ENCODE peak calls at places on chromosomes 12 and 14, in four cellular contexts. One of them, this sample, is unnamed. For H3K4me1, the result is how much of the 10 kb centered on the place peaks cover.

GRCh38 chr12:47717443-47718193 is 7.7 kb downstream of the ENDOU start:
- DNase-seq in stomach: peak
- DNase-seq in GM12878: no peak
- DNase-seq in cardiac muscle cell: peak
- DNase-seq in this sample: peak

GRCh38 chr12:74889563-74890236 is 319.9 kb downstream of the KCNC2 start:
- DNase-seq in GM12878: no peak
- DNase-seq in cardiac muscle cell: peak
- DNase-seq in stomach: no peak
- DNase-seq in this sample: no peak

GRCh38 chr14:83568141-83568540 is 1961.8 kb upstream of the FLRT2 start:
- DNase-seq in GM12878: no peak
- DNase-seq in stomach: no peak
- DNase-seq in cardiac muscle cell: no peak
- DNase-seq in this sample: no peak

GRCh38 chr12:67070307-67070600 is 198.9 kb upstream of the CAND1 start:
- DNase-seq in GM12878: no peak
- DNase-seq in stomach: no peak
- DNase-seq in cardiac muscle cell: no peak
- DNase-seq in this sample: no peak

GRCh38 chr12:58513866-58514265 is 406.4 kb downstream of the LRIG3 start:
- DNase-seq in stomach: no peak
- DNase-seq in cardiac muscle cell: peak
- DNase-seq in GM12878: no peak
- DNase-seq in this sample: no peak

GRCh38 chr12:69553626-69554248 is 31.5 kb upstream of the CCT2 start:
- DNase-seq in GM12878: no peak
- DNase-seq in cardiac muscle cell: peak
- DNase-seq in stomach: no peak
- DNase-seq in this sample: peak

GRCh38 chr12:66190519-66191406 is 1.7 kb downstream of the IRAK3 start:
- DNase-seq in GM12878: no peak
- DNase-seq in stomach: no peak
- DNase-seq in cardiac muscle cell: peak
- DNase-seq in this sample: no peak

GRCh38 chr12:92408072-92408900 is 262.6 kb upstream of the BTG1 start:
- DNase-seq in stomach: peak
- DNase-seq in GM12878: no peak
- DNase-seq in cardiac muscle cell: peak
- DNase-seq in this sample: peak

GRCh38 chr12:77232045-77232444 is 166.7 kb upstream of the E2F7 start:
- DNase-seq in stomach: no peak
- DNase-seq in GM12878: no peak
- DNase-seq in cardiac muscle cell: peak
- DNase-seq in this sample: no peak

GRCh38 chr14:99183311-99183710 is 88.7 kb downstream of the BCL11B start:
- DNase-seq in stomach: no peak
- DNase-seq in cardiac muscle cell: no peak
- DNase-seq in GM12878: no peak
- DNase-seq in this sample: no peak

GRCh38 chr12:67623259-67623658 is 25.3 kb upstream of the DYRK2 start:
- DNase-seq in GM12878: no peak
- DNase-seq in cardiac muscle cell: no peak
- DNase-seq in stomach: no peak
- DNase-seq in this sample: no peak

GRCh38 chr12:546920-547845 is 87.4 kb downstream of the B4GALNT3 start:
- DNase-seq in cardiac muscle cell: peak
- DNase-seq in stomach: peak
- DNase-seq in GM12878: no peak
- DNase-seq in this sample: peak

GRCh38 chr14:100653409-100653808 is 66.2 kb upstream of the BEGAIN start:
- DNase-seq in cardiac muscle cell: no peak
- DNase-seq in GM12878: no peak
- DNase-seq in stomach: no peak
- DNase-seq in this sample: no peak

GRCh38 chr12:6951551-6952120 is 480 bp downstream of the PTPN6 start:
- DNase-seq in cardiac muscle cell: no peak
- DNase-seq in stomach: no peak
- DNase-seq in GM12878: no peak
- DNase-seq in this sample: no peak

GRCh38 chr12:127620956-127621355 is 646.0 kb upstream of the TMEM132C start:
- DNase-seq in GM12878: no peak
- DNase-seq in stomach: no peak
- DNase-seq in cardiac muscle cell: no peak
- DNase-seq in this sample: no peak

GRCh38 chr14:69259531-69260245 is at the start of gene GALNT16:
- DNase-seq in GM12878: no peak
- DNase-seq in cardiac muscle cell: peak
- DNase-seq in stomach: peak
- DNase-seq in this sample: no peak

GRCh38 chr12:116539361-116539771 is 19.8 kb upstream of the MAP1LC3B2 start:
- DNase-seq in cardiac muscle cell: no peak
- DNase-seq in stomach: no peak
- DNase-seq in GM12878: no peak
- DNase-seq in this sample: no peak

GRCh38 chr12:114209852-114210251 is 196.1 kb downstream of the TBX5 start:
- DNase-seq in stomach: no peak
- DNase-seq in cardiac muscle cell: no peak
- DNase-seq in GM12878: no peak
- DNase-seq in this sample: no peak

GRCh38 chr12:5562581-5562980 is 130.7 kb downstream of the NTF3 start:
- DNase-seq in cardiac muscle cell: no peak
- DNase-seq in GM12878: no peak
- DNase-seq in stomach: no peak
- DNase-seq in this sample: no peak

GRCh38 chr12:132049876-132050275 is 94.2 kb downstream of the DDX51 start:
- DNase-seq in GM12878: no peak
- DNase-seq in cardiac muscle cell: no peak
- DNase-seq in stomach: no peak
- DNase-seq in this sample: no peak

DNA sequence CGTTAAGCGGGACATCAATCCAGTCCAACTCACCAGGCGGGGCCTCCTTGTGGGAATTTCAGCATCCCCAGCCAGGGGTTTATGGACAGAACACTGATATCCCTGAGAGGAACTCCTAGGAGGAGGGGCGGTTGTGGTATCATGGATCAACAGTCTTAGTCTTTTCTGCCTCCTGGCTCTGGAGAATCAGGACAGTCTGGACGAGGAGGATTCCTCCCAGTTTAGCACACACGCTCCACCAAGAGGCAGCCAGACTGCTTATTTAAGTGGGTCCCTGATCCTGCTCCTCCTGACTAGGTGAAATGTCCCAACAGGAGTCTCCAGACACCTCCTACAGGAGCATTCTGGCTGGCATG is 10.4 kb upstream of the ZNF705A start:
- DNase-seq in stomach: no peak
- DNase-seq in GM12878: no peak
- DNase-seq in cardiac muscle cell: no peak
- DNase-seq in this sample: no peak
- TF ChIP-seq CTCF in stomach: no peak
- TF ChIP-seq CTCF in GM12878: no peak
- TF ChIP-seq CTCF in cardiac muscle cell: no peak
- TF ChIP-seq CTCF in this sample: no peak

GRCh38 chr12:20695232-20695631 is at the start of gene SLCO1C1:
- DNase-seq in stomach: no peak
- DNase-seq in cardiac muscle cell: no peak
- DNase-seq in GM12878: no peak
- DNase-seq in this sample: no peak
- H3K4me1 ChIP-seq in stomach: under half
- H3K4me1 ChIP-seq in cardiac muscle cell: under half
- H3K4me1 ChIP-seq in GM12878: under half
- H3K4me1 ChIP-seq in this sample: under half

GRCh38 chr12:96500686-96501085 is 11.3 kb downstream of the CFAP54 start:
- DNase-seq in cardiac muscle cell: peak
- DNase-seq in stomach: no peak
- DNase-seq in GM12878: no peak
- DNase-seq in this sample: no peak
- TF ChIP-seq CTCF in cardiac muscle cell: peak
- TF ChIP-seq CTCF in stomach: no peak
- TF ChIP-seq CTCF in GM12878: peak
- TF ChIP-seq CTCF in this sample: no peak

GRCh38 chr14:105323663-105324062 is 9.1 kb downstream of the PACS2 start:
- DNase-seq in cardiac muscle cell: no peak
- DNase-seq in GM12878: no peak
- DNase-seq in stomach: no peak
- DNase-seq in this sample: no peak

GRCh38 chr14:105325303-105325702 is 10.8 kb downstream of the PACS2 start:
- DNase-seq in cardiac muscle cell: no peak
- DNase-seq in GM12878: no peak
- DNase-seq in stomach: no peak
- DNase-seq in this sample: no peak

GRCh38 chr14:105324871-105325270 is 10.3 kb downstream of the PACS2 start:
- DNase-seq in GM12878: no peak
- DNase-seq in cardiac muscle cell: no peak
- DNase-seq in stomach: no peak
- DNase-seq in this sample: no peak

GRCh38 chr14:105324080-105324778 is 9.7 kb downstream of the PACS2 start:
- DNase-seq in GM12878: no peak
- DNase-seq in stomach: no peak
- DNase-seq in cardiac muscle cell: no peak
- DNase-seq in this sample: no peak

DNA sequence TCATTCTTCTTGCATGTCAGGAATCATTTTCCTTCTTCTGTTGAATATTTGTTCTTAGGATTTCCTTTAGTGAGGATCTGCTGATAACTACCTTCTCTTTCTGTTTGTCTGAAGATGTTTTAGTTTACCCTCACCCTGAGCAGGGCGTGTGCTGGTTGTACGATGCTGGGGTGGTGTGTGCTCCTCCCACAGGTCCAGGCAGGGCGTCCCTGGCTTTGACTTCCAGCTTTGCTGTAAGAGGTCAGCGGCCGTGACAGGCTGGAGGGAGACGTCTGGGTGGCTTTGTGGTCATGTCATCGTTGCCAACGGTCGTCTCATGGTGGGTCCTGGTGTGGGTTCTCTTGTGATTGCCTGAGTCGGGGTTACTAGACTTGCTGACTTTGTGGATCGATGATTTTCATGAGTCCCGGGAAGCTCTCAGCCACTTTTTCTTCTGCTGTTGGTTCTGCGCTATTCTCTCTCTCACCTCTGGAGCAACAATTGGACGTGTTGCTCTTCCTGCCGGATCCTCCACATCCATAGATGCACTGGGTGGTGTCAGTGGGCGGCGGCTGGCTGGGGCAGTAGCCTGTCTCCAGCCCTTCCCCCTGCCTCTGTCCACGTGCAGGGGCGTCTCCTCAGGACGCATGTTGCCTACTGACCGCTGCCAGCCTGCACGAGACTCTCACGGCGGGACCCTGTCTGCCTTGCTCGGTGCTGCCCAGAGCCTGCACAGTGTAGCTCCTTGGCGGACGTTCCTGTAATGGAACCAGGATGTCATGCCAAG is 8.4 kb downstream of the PACS2 start:
- DNase-seq in stomach: no peak
- DNase-seq in GM12878: no peak
- DNase-seq in cardiac muscle cell: no peak
- DNase-seq in this sample: no peak
- H3K4me1 ChIP-seq in stomach: half or more
- H3K4me1 ChIP-seq in GM12878: under half
- H3K4me1 ChIP-seq in cardiac muscle cell: under half
- H3K4me1 ChIP-seq in this sample: under half

GRCh38 chr12:94725375-94726168 is 75.2 kb upstream of the TMCC3 start:
- DNase-seq in stomach: peak
- DNase-seq in cardiac muscle cell: peak
- DNase-seq in GM12878: no peak
- DNase-seq in this sample: no peak
- TF ChIP-seq CTCF in stomach: no peak
- TF ChIP-seq CTCF in cardiac muscle cell: peak
- TF ChIP-seq CTCF in GM12878: peak
- TF ChIP-seq CTCF in this sample: no peak

GRCh38 chr12:63931703-63932102 is 87.2 kb downstream of the SRGAP1 start:
- DNase-seq in GM12878: no peak
- DNase-seq in stomach: no peak
- DNase-seq in cardiac muscle cell: no peak
- DNase-seq in this sample: no peak

GRCh38 chr12:63930971-63931370 is 86.5 kb downstream of the SRGAP1 start:
- DNase-seq in GM12878: no peak
- DNase-seq in stomach: no peak
- DNase-seq in cardiac muscle cell: peak
- DNase-seq in this sample: no peak

GRCh38 chr12:63929426-63929825 is 84.9 kb downstream of the SRGAP1 start:
- DNase-seq in stomach: no peak
- DNase-seq in GM12878: no peak
- DNase-seq in cardiac muscle cell: no peak
- DNase-seq in this sample: no peak

GRCh38 chr12:63928305-63928704 is 83.8 kb downstream of the SRGAP1 start:
- DNase-seq in GM12878: no peak
- DNase-seq in cardiac muscle cell: no peak
- DNase-seq in stomach: no peak
- DNase-seq in this sample: no peak

DNA sequence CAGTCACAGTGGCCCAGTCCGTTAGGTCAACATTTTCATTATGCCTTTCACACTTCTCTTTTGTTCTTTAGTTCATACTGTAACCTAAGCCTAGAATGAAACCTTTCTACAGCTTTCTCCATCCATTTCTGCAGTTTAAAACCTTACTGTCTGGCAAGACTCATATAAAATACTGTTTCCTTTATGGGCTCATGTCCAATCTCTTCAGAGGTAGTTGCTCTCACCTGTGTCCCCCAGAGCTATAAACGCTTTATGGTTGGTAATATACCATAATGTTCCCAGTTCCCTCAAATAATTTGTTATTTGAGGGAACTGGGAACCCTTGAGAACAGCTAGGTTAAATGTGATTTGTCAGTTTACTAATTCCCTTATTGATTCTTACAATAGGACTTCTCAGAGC is 83.0 kb downstream of the SRGAP1 start:
- DNase-seq in cardiac muscle cell: no peak
- DNase-seq in GM12878: no peak
- DNase-seq in stomach: no peak
- DNase-seq in this sample: no peak
- H3K4me1 ChIP-seq in cardiac muscle cell: under half
- H3K4me1 ChIP-seq in GM12878: under half
- H3K4me1 ChIP-seq in stomach: under half
- H3K4me1 ChIP-seq in this sample: under half